ENCODE peak calls at places on chromosomes 1 and 21, in nine cellular contexts. One of them, this sample, is unnamed.

GRCh38 chr21:46551636-46552241 is 53.1 kb downstream of the S100B start:
- DNase-seq in AG04450: no peak
- DNase-seq in upper lobe of right lung: peak
- DNase-seq in endothelial cell of umbilical vein: no peak
- DNase-seq in psoas muscle: peak
- DNase-seq in hepatocyte: no peak
- DNase-seq in left lung: peak
- DNase-seq in body of pancreas: no peak
- DNase-seq in endodermal cell: peak
- DNase-seq in this sample: no peak

GRCh38 chr1:215140135-215140534 is 57.6 kb downstream of the KCNK2 start:
- DNase-seq in AG04450: no peak
- DNase-seq in upper lobe of right lung: no peak
- DNase-seq in endothelial cell of umbilical vein: no peak
- DNase-seq in psoas muscle: no peak
- DNase-seq in hepatocyte: no peak
- DNase-seq in left lung: no peak
- DNase-seq in body of pancreas: no peak
- DNase-seq in endodermal cell: no peak
- DNase-seq in this sample: no peak

GRCh38 chr1:203754455-203754864 is 10.5 kb upstream of the LAX1 start:
- DNase-seq in AG04450: no peak
- DNase-seq in upper lobe of right lung: no peak
- DNase-seq in endothelial cell of umbilical vein: no peak
- DNase-seq in psoas muscle: no peak
- DNase-seq in hepatocyte: no peak
- DNase-seq in left lung: no peak
- DNase-seq in body of pancreas: no peak
- DNase-seq in endodermal cell: no peak
- DNase-seq in this sample: no peak

GRCh38 chr1:185044387-185044786 is 971 bp upstream of the RNF2 start:
- DNase-seq in AG04450: no peak
- DNase-seq in upper lobe of right lung: no peak
- DNase-seq in endothelial cell of umbilical vein: no peak
- DNase-seq in psoas muscle: no peak
- DNase-seq in hepatocyte: no peak
- DNase-seq in left lung: no peak
- DNase-seq in body of pancreas: no peak
- DNase-seq in endodermal cell: no peak
- DNase-seq in this sample: no peak

GRCh38 chr1:52424238-52424637 is 19.8 kb downstream of the PRPF38A start:
- DNase-seq in AG04450: no peak
- DNase-seq in upper lobe of right lung: no peak
- DNase-seq in endothelial cell of umbilical vein: peak
- DNase-seq in psoas muscle: no peak
- DNase-seq in hepatocyte: no peak
- DNase-seq in left lung: no peak
- DNase-seq in body of pancreas: no peak
- DNase-seq in endodermal cell: no peak
- DNase-seq in this sample: no peak

GRCh38 chr1:12016182-12016581 is 3.1 kb upstream of the MIIP start:
- DNase-seq in AG04450: no peak
- DNase-seq in upper lobe of right lung: no peak
- DNase-seq in endothelial cell of umbilical vein: no peak
- DNase-seq in psoas muscle: peak
- DNase-seq in hepatocyte: no peak
- DNase-seq in left lung: no peak
- DNase-seq in body of pancreas: no peak
- DNase-seq in endodermal cell: no peak
- DNase-seq in this sample: peak

GRCh38 chr1:7474786-7475502 is 296.2 kb upstream of the VAMP3 start:
- DNase-seq in AG04450: no peak
- DNase-seq in upper lobe of right lung: no peak
- DNase-seq in endothelial cell of umbilical vein: no peak
- DNase-seq in psoas muscle: no peak
- DNase-seq in hepatocyte: no peak
- DNase-seq in left lung: no peak
- DNase-seq in body of pancreas: no peak
- DNase-seq in endodermal cell: peak
- DNase-seq in this sample: no peak

GRCh38 chr1:39663559-39663958 is 8.3 kb downstream of the NT5C1A start:
- DNase-seq in AG04450: no peak
- DNase-seq in upper lobe of right lung: no peak
- DNase-seq in endothelial cell of umbilical vein: no peak
- DNase-seq in psoas muscle: no peak
- DNase-seq in hepatocyte: no peak
- DNase-seq in left lung: no peak
- DNase-seq in body of pancreas: no peak
- DNase-seq in endodermal cell: peak
- DNase-seq in this sample: no peak

GRCh38 chr1:163337631-163338030 is 15.9 kb downstream of the NUF2 start:
- DNase-seq in AG04450: peak
- DNase-seq in upper lobe of right lung: no peak
- DNase-seq in endothelial cell of umbilical vein: no peak
- DNase-seq in psoas muscle: no peak
- DNase-seq in hepatocyte: no peak
- DNase-seq in left lung: no peak
- DNase-seq in body of pancreas: no peak
- DNase-seq in endodermal cell: no peak
- DNase-seq in this sample: no peak

GRCh38 chr1:176903474-176903873 is 261.0 kb downstream of the ASTN1 start:
- DNase-seq in AG04450: no peak
- DNase-seq in upper lobe of right lung: no peak
- DNase-seq in endothelial cell of umbilical vein: no peak
- DNase-seq in psoas muscle: no peak
- DNase-seq in hepatocyte: no peak
- DNase-seq in left lung: no peak
- DNase-seq in body of pancreas: no peak
- DNase-seq in endodermal cell: no peak
- DNase-seq in this sample: no peak

GRCh38 chr1:38964140-38964548 is 22.5 kb upstream of the RHBDL2 start:
- DNase-seq in AG04450: no peak
- DNase-seq in upper lobe of right lung: no peak
- DNase-seq in endothelial cell of umbilical vein: no peak
- DNase-seq in psoas muscle: no peak
- DNase-seq in hepatocyte: no peak
- DNase-seq in left lung: no peak
- DNase-seq in body of pancreas: no peak
- DNase-seq in endodermal cell: peak
- DNase-seq in this sample: no peak

GRCh38 chr1:200184196-200184595 is 156.7 kb downstream of the NR5A2 start:
- DNase-seq in AG04450: no peak
- DNase-seq in upper lobe of right lung: peak
- DNase-seq in endothelial cell of umbilical vein: peak
- DNase-seq in psoas muscle: peak
- DNase-seq in hepatocyte: peak
- DNase-seq in left lung: peak
- DNase-seq in body of pancreas: peak
- DNase-seq in endodermal cell: no peak
- DNase-seq in this sample: peak

GRCh38 chr1:232586679-232587078 is 43.3 kb downstream of the SIPA1L2 start:
- DNase-seq in AG04450: no peak
- DNase-seq in upper lobe of right lung: no peak
- DNase-seq in endothelial cell of umbilical vein: no peak
- DNase-seq in psoas muscle: no peak
- DNase-seq in hepatocyte: no peak
- DNase-seq in left lung: no peak
- DNase-seq in body of pancreas: no peak
- DNase-seq in endodermal cell: no peak
- DNase-seq in this sample: no peak

GRCh38 chr1:33387512-33388079 is 43.3 kb downstream of the PHC2 start:
- DNase-seq in AG04450: no peak
- DNase-seq in upper lobe of right lung: no peak
- DNase-seq in endothelial cell of umbilical vein: no peak
- DNase-seq in psoas muscle: no peak
- DNase-seq in hepatocyte: peak
- DNase-seq in left lung: no peak
- DNase-seq in body of pancreas: no peak
- DNase-seq in endodermal cell: no peak
- DNase-seq in this sample: no peak

GRCh38 chr21:42851812-42852665 is 27.3 kb downstream of the WDR4 start:
- DNase-seq in AG04450: no peak
- DNase-seq in upper lobe of right lung: no peak
- DNase-seq in endothelial cell of umbilical vein: no peak
- DNase-seq in psoas muscle: no peak
- DNase-seq in hepatocyte: no peak
- DNase-seq in left lung: no peak
- DNase-seq in body of pancreas: no peak
- DNase-seq in endodermal cell: no peak
- DNase-seq in this sample: no peak

GRCh38 chr1:183290628-183291027 is 104.6 kb downstream of the LAMC2 start:
- DNase-seq in AG04450: no peak
- DNase-seq in upper lobe of right lung: no peak
- DNase-seq in endothelial cell of umbilical vein: no peak
- DNase-seq in psoas muscle: no peak
- DNase-seq in hepatocyte: no peak
- DNase-seq in left lung: no peak
- DNase-seq in body of pancreas: no peak
- DNase-seq in endodermal cell: no peak
- DNase-seq in this sample: no peak

GRCh38 chr1:181676269-181676668 is 193.0 kb downstream of the CACNA1E start:
- DNase-seq in AG04450: no peak
- DNase-seq in upper lobe of right lung: no peak
- DNase-seq in endothelial cell of umbilical vein: no peak
- DNase-seq in psoas muscle: no peak
- DNase-seq in hepatocyte: peak
- DNase-seq in left lung: no peak
- DNase-seq in body of pancreas: no peak
- DNase-seq in endodermal cell: peak
- DNase-seq in this sample: peak
- TF ChIP-seq CTCF in AG04450: peak
- TF ChIP-seq CTCF in upper lobe of right lung: peak
- TF ChIP-seq CTCF in endothelial cell of umbilical vein: no peak
- TF ChIP-seq CTCF in psoas muscle: peak
- TF ChIP-seq CTCF in hepatocyte: peak
- TF ChIP-seq CTCF in left lung: no peak
- TF ChIP-seq CTCF in body of pancreas: no peak
- TF ChIP-seq CTCF in endodermal cell: peak
- TF ChIP-seq CTCF in this sample: peak

DNA sequence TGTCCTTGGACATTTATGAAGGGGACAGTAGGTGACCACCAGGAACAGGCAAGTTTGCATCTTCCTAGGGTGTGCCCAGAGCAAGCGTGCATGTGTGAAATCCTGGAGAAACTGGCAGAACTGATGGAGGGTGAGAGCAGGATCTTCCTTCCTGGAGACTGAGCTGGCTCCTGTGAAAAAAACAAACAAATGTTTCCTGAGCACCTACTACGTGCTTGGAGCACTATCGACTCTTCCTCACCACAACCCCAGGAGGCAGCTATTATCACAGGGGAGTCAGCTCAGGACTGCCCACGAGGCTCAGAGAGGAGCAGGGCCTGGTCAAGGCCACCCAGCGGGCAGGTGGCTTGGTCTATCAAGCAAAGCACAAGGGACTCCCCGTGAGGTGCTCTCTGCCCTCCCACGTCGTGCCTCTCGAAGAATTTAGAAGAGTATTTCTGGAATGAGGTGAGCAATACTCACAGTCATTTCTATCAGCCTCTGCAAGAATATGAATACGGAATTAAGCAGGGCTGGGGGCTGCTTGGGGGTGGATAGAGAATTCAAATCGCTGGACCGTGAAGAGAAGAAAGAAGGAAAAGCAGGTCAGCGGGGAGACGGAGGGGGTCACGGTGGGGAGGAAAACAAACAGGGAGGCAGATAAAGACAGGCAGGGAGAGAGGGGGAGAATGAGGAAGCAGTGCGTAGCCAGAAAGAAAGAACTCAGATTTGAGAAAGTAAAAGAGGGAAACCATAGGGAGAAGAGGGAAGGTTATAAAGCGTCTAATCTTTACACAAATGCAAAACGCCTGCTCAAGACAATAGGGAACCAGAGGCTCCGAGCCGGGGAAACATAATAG is 1.8 kb upstream of the EDN2 start:
- DNase-seq in AG04450: no peak
- DNase-seq in upper lobe of right lung: no peak
- DNase-seq in endothelial cell of umbilical vein: no peak
- DNase-seq in psoas muscle: peak
- DNase-seq in hepatocyte: no peak
- DNase-seq in left lung: no peak
- DNase-seq in body of pancreas: peak
- DNase-seq in endodermal cell: peak
- DNase-seq in this sample: no peak
- H3K4me3 ChIP-seq in AG04450: peak
- H3K4me3 ChIP-seq in upper lobe of right lung: no peak
- H3K4me3 ChIP-seq in endothelial cell of umbilical vein: no peak
- H3K4me3 ChIP-seq in psoas muscle: no peak
- H3K4me3 ChIP-seq in hepatocyte: no peak
- H3K4me3 ChIP-seq in left lung: no peak
- H3K4me3 ChIP-seq in body of pancreas: no peak
- H3K4me3 ChIP-seq in endodermal cell: no peak
- H3K4me3 ChIP-seq in this sample: no peak

DNA sequence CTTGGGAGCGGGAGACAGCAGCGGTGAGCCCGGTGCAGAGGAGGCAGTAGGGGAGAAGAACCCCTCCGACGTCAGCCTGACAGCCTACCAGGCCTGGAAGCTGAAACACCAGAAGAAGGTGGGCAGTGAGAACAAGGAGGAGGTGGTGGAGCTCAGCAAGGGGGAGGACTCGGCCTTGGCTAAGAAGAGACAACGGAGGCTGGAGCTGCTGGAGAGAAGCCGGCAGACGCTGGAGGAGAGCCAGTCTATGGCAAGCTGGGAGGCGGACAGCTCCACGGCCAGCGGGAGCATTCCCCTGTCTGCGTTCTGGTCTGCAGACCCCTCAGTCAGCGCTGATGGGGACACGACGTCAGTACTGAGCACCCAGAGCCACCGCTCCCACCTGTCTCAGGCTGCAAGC is 32.9 kb downstream of the STYXL2 start:
- DNase-seq in AG04450: no peak
- DNase-seq in upper lobe of right lung: no peak
- DNase-seq in endothelial cell of umbilical vein: no peak
- DNase-seq in psoas muscle: peak
- DNase-seq in hepatocyte: no peak
- DNase-seq in left lung: no peak
- DNase-seq in body of pancreas: no peak
- DNase-seq in endodermal cell: no peak
- DNase-seq in this sample: no peak
- H3K27ac ChIP-seq in AG04450: no peak
- H3K27ac ChIP-seq in upper lobe of right lung: no peak
- H3K27ac ChIP-seq in endothelial cell of umbilical vein: no peak
- H3K27ac ChIP-seq in psoas muscle: no peak
- H3K27ac ChIP-seq in hepatocyte: no peak
- H3K27ac ChIP-seq in left lung: no peak
- H3K27ac ChIP-seq in body of pancreas: no peak
- H3K27ac ChIP-seq in endodermal cell: no peak
- H3K27ac ChIP-seq in this sample: no peak

DNA sequence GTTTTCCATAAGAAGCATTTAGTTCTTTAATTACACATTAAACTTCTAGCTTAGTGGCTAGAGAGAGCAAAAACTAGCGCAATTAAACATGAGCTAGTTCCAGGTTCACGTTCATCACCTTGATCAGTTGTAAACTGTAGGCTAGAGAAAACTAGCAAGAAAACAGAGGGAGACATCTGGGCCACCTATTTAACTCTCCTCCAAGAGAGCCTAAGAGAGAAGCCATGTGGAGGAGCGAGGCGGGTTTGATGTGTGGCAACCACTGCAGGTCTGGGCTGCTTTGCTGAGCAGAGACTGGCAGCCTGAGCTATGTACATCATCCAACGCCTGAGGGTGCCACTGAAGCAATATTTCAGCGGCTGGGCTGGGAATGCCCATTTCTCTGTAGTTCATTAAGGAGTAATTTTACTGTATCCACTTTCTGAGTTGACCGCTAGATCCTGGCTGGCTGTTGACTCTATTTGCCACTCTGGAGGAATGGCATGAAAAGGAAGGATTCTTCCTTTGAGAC is 252.9 kb downstream of the DYRK1A start:
- DNase-seq in AG04450: no peak
- DNase-seq in upper lobe of right lung: no peak
- DNase-seq in endothelial cell of umbilical vein: no peak
- DNase-seq in psoas muscle: no peak
- DNase-seq in hepatocyte: no peak
- DNase-seq in left lung: no peak
- DNase-seq in body of pancreas: no peak
- DNase-seq in endodermal cell: no peak
- DNase-seq in this sample: no peak
- TF ChIP-seq CTCF in AG04450: no peak
- TF ChIP-seq CTCF in upper lobe of right lung: no peak
- TF ChIP-seq CTCF in endothelial cell of umbilical vein: no peak
- TF ChIP-seq CTCF in psoas muscle: no peak
- TF ChIP-seq CTCF in hepatocyte: no peak
- TF ChIP-seq CTCF in left lung: no peak
- TF ChIP-seq CTCF in body of pancreas: no peak
- TF ChIP-seq CTCF in endodermal cell: no peak
- TF ChIP-seq CTCF in this sample: no peak